ENCODE peak calls at places on chromosomes 12 and 14, in seven cellular contexts. X is psoas muscle; W is naive thymus-derived CD4-positive, alpha-beta T cell; O is ovary; U is suprapubic skin; N is mammary epithelial cell; A is pancreas. B is an unnamed sample. For H3K9me3, the result is how much of the 10 kb centered on the place peaks cover.

GRCh38 chr12:11958216-11959091 is 112.3 kb upstream of the BCL2L14 start:
- DNase-seq in O (no peak), W (no peak), X (no peak), N (peak), U (no peak), A (no peak), B (no peak)

GRCh38 chr14:47490766-47491165 is 184.6 kb downstream of the MDGA2 start:
- DNase-seq in O (no peak), W (no peak), N (no peak), A (no peak), X (no peak), U (no peak), B (no peak)

GRCh38 chr12:3882896-3883564 is 9.8 kb upstream of the PARP11 start:
- DNase-seq in A (no peak), U (no peak), N (peak), O (no peak), X (no peak), W (no peak), B (peak)

GRCh38 chr14:39107624-39108023 is 4.6 kb upstream of the SEC23A start:
- DNase-seq in U (no peak), W (no peak), A (no peak), X (no peak), O (no peak), N (peak), B (peak)

GRCh38 chr14:60188115-60188514 is 22.9 kb upstream of the DHRS7 start:
- DNase-seq in N (no peak), X (no peak), O (no peak), W (no peak), U (no peak), A (no peak), B (no peak)

GRCh38 chr12:94057262-94058151 is 90.9 kb upstream of the PLXNC1 start:
- DNase-seq in U (no peak), O (no peak), A (no peak), N (no peak), X (no peak), W (no peak), B (no peak)

GRCh38 chr14:23186913-23187654 is 3.6 kb upstream of the SLC7A8 start:
- DNase-seq in W (no peak), A (no peak), N (peak), O (no peak), X (no peak), U (no peak), B (peak)

GRCh38 chr14:101183376-101184103 is 280.0 kb upstream of the RTL1 start:
- DNase-seq in A (peak), X (no peak), U (peak), O (peak), N (no peak), W (no peak), B (no peak)

GRCh38 chr12:12265571-12266388 is 1.1 kb downstream of the LRP6 start:
- DNase-seq in N (peak), A (peak), U (no peak), X (no peak), O (no peak), W (no peak), B (peak)

GRCh38 chr14:54766276-54767138 is 136.1 kb downstream of the GCH1 start:
- DNase-seq in X (no peak), A (no peak), U (no peak), N (no peak), W (no peak), O (no peak), B (no peak)

GRCh38 chr14:21343035-21343794 is 40.6 kb downstream of the SUPT16H start:
- DNase-seq in X (no peak), O (no peak), W (no peak), A (no peak), N (peak), U (no peak), B (no peak)

GRCh38 chr12:27319848-27320247 is 12.8 kb upstream of the BMAL2 start:
- DNase-seq in X (no peak), U (no peak), A (no peak), O (no peak), W (no peak), N (no peak), B (no peak)

GRCh38 chr12:15629761-15630160 is 159.4 kb downstream of the EPS8 start:
- DNase-seq in U (no peak), N (peak), O (no peak), A (no peak), W (no peak), X (no peak), B (no peak)

GRCh38 chr14:68788275-68789001 is 4.4 kb downstream of the ZFP36L1 start:
- DNase-seq in W (no peak), A (peak), X (no peak), N (no peak), O (no peak), U (no peak), B (no peak)

GRCh38 chr14:63857467-63858030 is 4.7 kb downstream of the SYNE2 start:
- DNase-seq in A (no peak), O (no peak), W (no peak), U (no peak), X (no peak), N (peak), B (peak)

GRCh38 chr14:95340201-95340697 is 20.5 kb upstream of the CLMN start:
- DNase-seq in A (peak), W (no peak), O (no peak), N (no peak), U (no peak), X (no peak), B (no peak)

GRCh38 chr14:22505309-22505708 is 83.7 kb downstream of the DAD1 start:
- DNase-seq in W (no peak), U (no peak), X (no peak), N (no peak), O (no peak), A (no peak), B (no peak)

GRCh38 chr12:113424915-113425823 is 3.0 kb downstream of the SDSL start:
- DNase-seq in O (no peak), N (peak), A (no peak), X (peak), U (no peak), W (peak), B (peak)

GRCh38 chr12:88056571-88056970 is 27.4 kb upstream of the C12orf50 start:
- DNase-seq in X (no peak), A (no peak), U (no peak), W (no peak), O (no peak), N (no peak), B (no peak)

GRCh38 chr14:34301107-34301734 is 160.8 kb downstream of the SPTSSA start:
- DNase-seq in N (peak), W (no peak), A (no peak), X (no peak), U (no peak), O (no peak), B (peak)

GRCh38 chr14:100849432-100849831 is 23.5 kb downstream of the MEG3 start:
- DNase-seq in A (no peak), O (no peak), N (no peak), W (no peak), X (no peak), U (no peak), B (no peak)

GRCh38 chr12:234891-235415 is 21.0 kb upstream of the SLC6A12 start:
- DNase-seq in N (no peak), A (peak), U (no peak), W (no peak), O (no peak), X (no peak), B (no peak)

GRCh38 chr12:96258451-96258933 is 64.3 kb downstream of the ELK3 start:
- DNase-seq in N (peak), A (peak), U (no peak), X (peak), O (no peak), W (no peak), B (peak)

GRCh38 chr12:130666645-130667044 is 49.5 kb downstream of the RIMBP2 start:
- DNase-seq in N (no peak), W (no peak), X (no peak), O (no peak), A (no peak), U (no peak), B (no peak)

GRCh38 chr12:70646850-70647249 is 9.6 kb upstream of the PTPRB start:
- DNase-seq in X (no peak), N (peak), W (no peak), O (no peak), A (no peak), U (no peak), B (no peak)

GRCh38 chr12:96985515-96986362 is 78.7 kb downstream of the NEDD1 start:
- DNase-seq in U (no peak), O (no peak), A (no peak), N (no peak), W (peak), X (peak), B (peak)

GRCh38 chr14:63875311-63875710 is 22.5 kb downstream of the SYNE2 start:
- DNase-seq in X (no peak), O (no peak), W (no peak), U (no peak), N (peak), A (no peak), B (no peak)

GRCh38 chr14:92490239-92490959 is 23.2 kb upstream of the RIN3 start:
- DNase-seq in X (no peak), A (no peak), U (no peak), N (no peak), O (no peak), W (no peak), B (no peak)

GRCh38 chr14:24780278-24780677 is 146.3 kb upstream of the GZMB start:
- DNase-seq in W (no peak), X (no peak), U (no peak), N (no peak), A (no peak), O (no peak), B (no peak)

GRCh38 chr12:24361860-24362581 is 412.6 kb upstream of the SOX5 start:
- DNase-seq in A (no peak), U (no peak), O (no peak), W (no peak), X (no peak), N (no peak), B (no peak)

GRCh38 chr14:29529418-29529817 is 398.2 kb downstream of the PRKD1 start:
- DNase-seq in X (no peak), N (no peak), A (no peak), O (no peak), U (no peak), W (no peak), B (no peak)

GRCh38 chr14:32232481-32232880 is 29.4 kb upstream of the RNU6-8 start:
- DNase-seq in X (no peak), W (no peak), A (no peak), N (no peak), O (no peak), U (no peak), B (no peak)

GRCh38 chr14:101595887-101596721 is 34.8 kb downstream of the DIO3 start:
- DNase-seq in A (peak), X (no peak), O (no peak), N (no peak), U (no peak), W (no peak), B (peak)

GRCh38 chr12:13981296-13981962 is at the start of gene GRIN2B:
- DNase-seq in O (no peak), N (no peak), U (no peak), A (no peak), W (no peak), X (no peak), B (no peak)

GRCh38 chr14:104395276-104395675 is 184.3 kb upstream of the C14orf180 start:
- DNase-seq in O (no peak), N (no peak), W (no peak), X (no peak), U (peak), A (no peak), B (no peak)

GRCh38 chr14:35163384-35163783 is 41.0 kb downstream of the PRORP start:
- DNase-seq in W (no peak), X (no peak), U (no peak), N (no peak), O (no peak), A (no peak), B (no peak)

GRCh38 chr12:1885605-1886245 is 32.7 kb downstream of the CACNA2D4 start:
- DNase-seq in U (no peak), W (no peak), O (no peak), X (no peak), N (no peak), A (no peak), B (no peak)

GRCh38 chr12:1884651-1885050 is 33.8 kb downstream of the CACNA2D4 start:
- DNase-seq in U (no peak), O (no peak), X (no peak), W (no peak), A (no peak), N (no peak), B (no peak)

GRCh38 chr12:1888923-1889322 is 29.5 kb downstream of the CACNA2D4 start:
- DNase-seq in A (no peak), U (no peak), W (no peak), X (no peak), N (no peak), O (no peak), B (no peak)

GRCh38 chr12:1885082-1885596 is 33.3 kb downstream of the CACNA2D4 start:
- DNase-seq in X (no peak), W (no peak), U (no peak), O (no peak), A (no peak), N (no peak), B (no peak)

GRCh38 chr12:1886396-1887008 is 31.9 kb downstream of the CACNA2D4 start:
- DNase-seq in N (no peak), W (no peak), U (no peak), O (no peak), X (no peak), A (no peak), B (no peak)
- H3K27ac ChIP-seq in N (no peak), W (no peak), U (no peak), O (no peak), X (no peak), A (no peak), B (no peak)

DNA sequence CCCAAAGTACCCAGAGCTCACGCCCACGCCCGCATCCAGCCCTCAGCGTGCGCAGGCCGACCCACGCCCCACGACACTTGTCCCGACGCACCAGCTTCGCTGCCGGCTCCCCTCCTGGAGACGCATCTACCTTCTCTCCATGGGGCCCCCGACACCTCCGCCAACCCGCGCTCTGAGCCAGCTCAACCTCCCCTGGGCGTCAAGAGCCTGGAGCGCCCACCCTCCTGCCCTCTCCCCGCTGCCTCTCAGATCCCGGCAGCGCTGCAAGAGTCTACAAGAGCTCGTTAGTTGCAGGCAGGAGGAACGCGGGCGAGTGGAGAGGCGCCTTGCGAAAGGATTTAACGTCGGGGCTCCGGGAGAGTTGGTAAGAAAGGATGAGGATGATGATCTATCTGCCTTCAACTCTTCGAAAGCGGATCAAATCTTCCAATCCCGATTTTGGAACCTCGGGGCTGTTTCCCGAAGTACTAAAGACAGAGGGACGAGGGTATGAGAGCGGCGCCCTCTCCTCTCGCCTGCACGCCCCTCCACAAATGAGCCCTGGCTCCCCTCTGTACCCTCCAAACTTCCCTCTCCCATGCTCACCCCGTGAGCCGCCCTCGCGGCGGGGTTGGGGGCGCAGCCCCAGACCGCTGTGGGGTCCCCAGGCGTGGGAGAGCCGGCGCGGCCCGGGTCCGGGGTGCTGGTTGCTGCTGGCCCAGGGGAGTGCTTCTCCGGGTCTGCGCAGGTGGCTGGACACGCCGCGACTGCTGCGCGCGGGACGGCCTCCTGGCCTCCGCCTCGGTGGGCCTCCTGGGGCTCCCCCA is 968 bp downstream of the LTBP2 start:
- DNase-seq in A (no peak), W (no peak), U (no peak), N (peak), O (peak), X (no peak), B (no peak)
- H3K4me3 ChIP-seq in A (peak), W (no peak), U (peak), N (peak), O (peak), X (peak), B (no peak)

GRCh38 chr12:132918680-132919079 is 31.3 kb upstream of the CHFR start:
- DNase-seq in A (no peak), X (no peak), U (no peak), O (no peak), W (no peak), N (no peak), B (no peak)

GRCh38 chr12:132924356-132924755 is 31.8 kb downstream of the ZNF605 start:
- DNase-seq in U (no peak), N (no peak), X (no peak), O (no peak), A (no peak), W (no peak), B (no peak)

GRCh38 chr12:132922676-132923075 is 33.4 kb downstream of the ZNF605 start:
- DNase-seq in U (no peak), A (no peak), W (no peak), N (no peak), X (no peak), O (no peak), B (no peak)

GRCh38 chr12:132923356-132923909 is 32.7 kb downstream of the ZNF605 start:
- DNase-seq in N (no peak), W (no peak), U (no peak), O (no peak), A (no peak), X (no peak), B (no peak)

GRCh38 chr12:132921685-132922084 is 34.3 kb upstream of the CHFR start:
- DNase-seq in O (no peak), A (no peak), N (no peak), W (no peak), U (no peak), X (no peak), B (no peak)
- H3K9me3 ChIP-seq in O (under half), A (under half), N (half or more), W (half or more), U (half or more), X (half or more), B (half or more)

DNA sequence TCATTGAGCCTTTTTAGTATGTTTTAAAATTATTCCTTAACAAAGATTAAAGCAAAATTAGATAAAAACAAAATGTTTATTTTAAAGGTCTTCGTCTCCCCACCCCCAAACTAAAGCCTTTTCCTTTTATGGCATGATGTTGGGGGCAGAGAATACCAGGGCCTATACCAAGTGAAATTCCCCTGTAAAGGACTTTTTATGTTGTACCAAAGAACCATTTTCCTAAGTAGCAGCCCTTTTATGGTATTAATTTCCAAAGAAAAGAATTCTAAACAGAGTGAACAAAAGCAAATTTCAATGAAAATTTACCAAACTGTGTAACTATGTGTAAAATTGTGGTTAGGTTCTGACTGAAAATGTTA is 71.9 kb upstream of the GNPNAT1 start:
- DNase-seq in U (no peak), X (no peak), W (no peak), O (no peak), N (no peak), A (no peak), B (no peak)
- H3K27ac ChIP-seq in U (no peak), X (peak), W (no peak), O (no peak), N (peak), A (no peak), B (no peak)

GRCh38 chr12:123675436-123675835 is 4.5 kb downstream of the TCTN2 start:
- DNase-seq in U (no peak), N (no peak), X (no peak), O (no peak), W (no peak), A (no peak), B (no peak)

GRCh38 chr12:123667771-123668170 is 3.1 kb upstream of the TCTN2 start:
- DNase-seq in A (no peak), W (no peak), O (no peak), X (no peak), N (peak), U (no peak), B (no peak)

GRCh38 chr12:123670882-123671728 is at the start of gene TCTN2:
- DNase-seq in X (peak), A (peak), O (peak), W (peak), N (peak), U (peak), B (peak)

DNA sequence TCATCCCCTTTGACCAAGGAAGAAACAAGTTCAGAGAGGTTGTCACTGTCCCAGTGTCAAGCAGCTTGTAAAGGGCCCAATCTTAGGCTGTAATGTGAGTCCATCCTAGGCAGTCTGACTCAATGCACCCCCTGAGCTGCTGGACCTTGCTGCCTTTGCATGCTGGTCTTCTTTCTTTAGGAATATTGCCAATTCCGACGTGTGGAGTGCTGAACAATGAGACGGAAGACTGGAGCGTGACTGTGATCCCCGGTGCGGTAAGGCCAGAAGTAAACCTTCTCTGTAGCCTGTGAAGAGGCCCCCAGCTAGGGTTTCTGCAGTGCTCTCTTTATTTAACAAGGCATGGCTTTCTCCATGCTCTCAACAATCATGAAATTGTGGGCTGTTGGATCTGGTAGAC is 963 bp downstream of the TCTN2 start:
- DNase-seq in A (no peak), X (no peak), W (no peak), N (no peak), O (no peak), U (no peak), B (no peak)
- H3K4me3 ChIP-seq in A (no peak), X (peak), W (no peak), N (peak), O (peak), U (peak), B (peak)

DNA sequence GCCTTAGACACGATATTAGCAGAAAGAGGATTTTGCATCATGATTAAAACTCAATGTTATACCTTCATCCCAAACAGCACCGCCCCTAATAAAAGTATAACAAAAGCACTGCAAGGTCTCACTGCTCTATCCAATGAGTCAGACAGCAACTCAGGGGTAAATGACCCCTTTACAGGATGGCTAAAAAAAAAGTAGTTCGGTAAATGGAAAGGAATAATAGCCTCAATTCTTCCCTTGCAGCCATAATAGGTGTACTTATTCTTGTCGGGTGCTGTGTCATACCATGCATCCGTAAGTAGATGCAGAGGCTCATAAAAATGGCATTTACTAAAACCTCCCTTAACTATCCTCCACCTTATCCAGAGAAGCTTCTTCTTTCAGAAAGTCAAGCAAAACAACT is 53.9 kb upstream of the AP4S1 start:
- DNase-seq in A (no peak), U (no peak), W (no peak), X (no peak), O (no peak), N (no peak), B (no peak)
- H3K9me3 ChIP-seq in A (under half), U (under half), W (under half), X (under half), O (under half), N (under half), B (under half)

B was measured in CD4-positive, CD25-positive, alpha-beta regulatory T cell.